ENCODE peak calls at places on chromosomes 11 and 22, in four cellular contexts. F, T, Y and R are unnamed samples.

GRCh38 chr22:36659762-36660509 is 43.6 kb downstream of the CACNG2 start:
- DNase-seq in Y (peak), F (peak), T (peak), R (peak)

GRCh38 chr11:123194308-123195181 is 503 bp downstream of the CLMP start:
- DNase-seq in T (no peak), Y (no peak), F (peak), R (no peak)

GRCh38 chr11:112315861-112316739 is 55.4 kb upstream of the PLET1 start:
- DNase-seq in T (no peak), Y (no peak), F (no peak), R (no peak)

GRCh38 chr11:74446445-74446844 is 20.9 kb downstream of the KCNE3 start:
- DNase-seq in T (no peak), F (no peak), Y (no peak), R (no peak)

GRCh38 chr11:100546714-100547113 is 140.4 kb upstream of the ARHGAP42 start:
- DNase-seq in F (peak), Y (peak), T (no peak), R (peak)

GRCh38 chr22:23183107-23183698 is 2.9 kb downstream of the BCR start:
- DNase-seq in Y (peak), T (no peak), F (peak), R (no peak)

GRCh38 chr11:122803306-122803705 is 35.0 kb upstream of the CRTAM start:
- DNase-seq in T (no peak), F (peak), Y (no peak), R (no peak)

GRCh38 chr11:44568706-44569473 is 3.4 kb downstream of the CD82 start:
- DNase-seq in F (peak), Y (no peak), T (peak), R (no peak)

GRCh38 chr11:94934362-94934761 is 39.0 kb downstream of the CWC15 start:
- DNase-seq in T (no peak), Y (peak), F (no peak), R (no peak)

GRCh38 chr22:22030493-22031182 is 48.1 kb upstream of the TOP3B start:
- DNase-seq in T (no peak), Y (peak), F (peak), R (no peak)

GRCh38 chr22:19795617-19796008 is 35.0 kb downstream of the TBX1 start:
- DNase-seq in T (no peak), Y (no peak), F (no peak), R (no peak)

GRCh38 chr11:121318848-121319834 is 26.6 kb downstream of the SC5D start:
- DNase-seq in T (no peak), F (peak), Y (peak), R (peak)

GRCh38 chr11:39678996-39679395 is 1780.5 kb downstream of the LRRC4C start:
- DNase-seq in Y (no peak), T (no peak), F (peak), R (no peak)

GRCh38 chr11:44624761-44625221 is 59.3 kb downstream of the CD82 start:
- DNase-seq in Y (no peak), T (no peak), F (no peak), R (no peak)

GRCh38 chr11:70604630-70605520 is 206.5 kb downstream of the CTTN start:
- DNase-seq in F (no peak), Y (no peak), T (no peak), R (no peak)

GRCh38 chr22:46119729-46120419 is 30.5 kb upstream of the PPARA start:
- DNase-seq in T (no peak), Y (no peak), F (no peak), R (no peak)